ENCODE peak calls at places on chromosome 21, in six cellular contexts. R, X, T, A, S and E are unnamed samples.

GRCh38 chr21:34599534-34600101 is 15.3 kb downstream of the RCAN1 start:
- DNase-seq in R (no peak), X (no peak), T (no peak), A (no peak), S (no peak), E (no peak)

GRCh38 chr21:46435786-46436227 is 22.9 kb upstream of the DIP2A start:
- DNase-seq in R (no peak), X (no peak), T (no peak), A (no peak), S (no peak), E (no peak)

GRCh38 chr21:39628380-39628779 is 15.6 kb downstream of the B3GALT5 start:
- DNase-seq in R (no peak), X (peak; percentile 8), T (no peak), A (no peak), S (no peak), E (no peak)

GRCh38 chr21:35352066-35352770 is 303.1 kb upstream of the RUNX1 start:
- DNase-seq in R (no peak), X (peak; percentile 25), T (no peak), A (no peak), S (no peak), E (no peak)

GRCh38 chr21:33266050-33266783 is at the start of gene IL10RB:
- DNase-seq in R (peak; percentile 81), X (peak; percentile 46), T (peak; percentile 64), A (no peak), S (no peak), E (peak; percentile 80)

GRCh38 chr21:36135391-36136094 is 664 bp downstream of the CBR3 start:
- DNase-seq in R (peak; percentile 83), X (peak; percentile 80), T (peak; percentile 37), A (peak; percentile 68), S (no peak), E (peak; percentile 84)

GRCh38 chr21:45549670-45550463 is 7.6 kb upstream of the SLC19A1 start:
- DNase-seq in R (no peak), X (no peak), T (no peak), A (no peak), S (no peak), E (no peak)

GRCh38 chr21:45336870-45337269 is 49.2 kb upstream of the POFUT2 start:
- DNase-seq in R (peak; percentile 43), X (no peak), T (no peak), A (no peak), S (no peak), E (no peak)

GRCh38 chr21:15014220-15014619 is 50.6 kb downstream of the NRIP1 start:
- DNase-seq in R (no peak), X (no peak), T (no peak), A (no peak), S (no peak), E (no peak)

GRCh38 chr21:31185663-31186062 is 147.4 kb upstream of the KRTAP19-8 start:
- DNase-seq in R (no peak), X (no peak), T (no peak), A (no peak), S (no peak), E (no peak)

GRCh38 chr21:16570196-16570595 is 840.4 kb downstream of the USP25 start:
- DNase-seq in R (no peak), X (no peak), T (no peak), A (no peak), S (no peak), E (no peak)

GRCh38 chr21:43982489-43983078 is 29.5 kb upstream of the TRAPPC10 start:
- DNase-seq in R (no peak), X (no peak), T (no peak), A (no peak), S (no peak), E (no peak)

GRCh38 chr21:27648560-27648959 is 681.7 kb upstream of the ADAMTS5 start:
- DNase-seq in R (no peak), X (peak; percentile 74), T (no peak), A (peak; percentile 76), S (peak; percentile 37), E (no peak)

GRCh38 chr21:45423968-45424853 is 19.2 kb downstream of the COL18A1 start:
- DNase-seq in R (peak; percentile 11), X (no peak), T (no peak), A (no peak), S (no peak), E (no peak)

GRCh38 chr21:22993822-22994574 is 1995.8 kb downstream of the NCAM2 start:
- DNase-seq in R (no peak), X (no peak), T (no peak), A (no peak), S (no peak), E (no peak)

GRCh38 chr21:37799193-37800121 is 116.8 kb downstream of the KCNJ6 start:
- DNase-seq in R (no peak), X (no peak), T (no peak), A (no peak), S (no peak), E (no peak)

GRCh38 chr21:36156815-36157670 is at the start of gene DOP1B:
- DNase-seq in R (no peak), X (no peak), T (peak; percentile 23), A (no peak), S (no peak), E (peak; percentile 53)

GRCh38 chr21:36749935-36750578 is 51.1 kb downstream of the SIM2 start:
- DNase-seq in R (no peak), X (peak; percentile 42), T (no peak), A (no peak), S (no peak), E (no peak)

GRCh38 chr21:46605759-46606426 is 1.0 kb upstream of the S100B start:
- DNase-seq in R (peak; percentile 36), X (no peak), T (no peak), A (no peak), S (no peak), E (no peak)

GRCh38 chr21:26769613-26770188 is 75.5 kb downstream of the ADAMTS1 start:
- DNase-seq in R (no peak), X (peak; percentile 84), T (no peak), A (no peak), S (no peak), E (no peak)

GRCh38 chr21:28943631-28944030 is 49.0 kb downstream of the LTN1 start:
- DNase-seq in R (no peak), X (no peak), T (no peak), A (peak; percentile 30), S (peak; percentile 19), E (no peak)